ENCODE peak calls at places on chromosomes 5 and 9, in seven cellular contexts. One of them, this sample, is unnamed.

GRCh38 chr5:125140855-125141254 is 394.4 kb upstream of the ZNF608 start:
- DNase-seq in HS-27A: no peak
- DNase-seq in A549: peak; percentile 49
- DNase-seq in endothelial cell: no peak
- DNase-seq in small intestine: peak; percentile 24
- DNase-seq in NCI-H1105: no peak
- DNase-seq in posterior cingulate gyrus: no peak
- DNase-seq in this sample: no peak

GRCh38 chr5:157748740-157749461 is 5.4 kb downstream of the LSM11 start:
- DNase-seq in small intestine: no peak
- DNase-seq in NCI-H1105: no peak
- DNase-seq in A549: peak; percentile 20
- DNase-seq in endothelial cell: no peak
- DNase-seq in HS-27A: peak; percentile 33
- DNase-seq in posterior cingulate gyrus: no peak
- DNase-seq in this sample: peak; percentile 52

GRCh38 chr5:52983731-52984620 is 5.2 kb upstream of the ITGA2 start:
- DNase-seq in A549: no peak
- DNase-seq in small intestine: no peak
- DNase-seq in posterior cingulate gyrus: no peak
- DNase-seq in HS-27A: no peak
- DNase-seq in NCI-H1105: no peak
- DNase-seq in endothelial cell: no peak
- DNase-seq in this sample: no peak

GRCh38 chr9:112854657-112855056 is 36.0 kb downstream of the SLC46A2 start:
- DNase-seq in A549: no peak
- DNase-seq in small intestine: no peak
- DNase-seq in endothelial cell: no peak
- DNase-seq in HS-27A: no peak
- DNase-seq in NCI-H1105: no peak
- DNase-seq in posterior cingulate gyrus: peak; percentile 85
- DNase-seq in this sample: no peak

GRCh38 chr5:176769911-176770310 is 40.4 kb upstream of the UNC5A start:
- DNase-seq in A549: no peak
- DNase-seq in NCI-H1105: no peak
- DNase-seq in endothelial cell: no peak
- DNase-seq in HS-27A: no peak
- DNase-seq in posterior cingulate gyrus: peak; percentile 84
- DNase-seq in small intestine: no peak
- DNase-seq in this sample: no peak

GRCh38 chr5:39209924-39210323 is 9.4 kb downstream of the FYB1 start:
- DNase-seq in small intestine: peak; percentile 66
- DNase-seq in posterior cingulate gyrus: peak; percentile 64
- DNase-seq in endothelial cell: no peak
- DNase-seq in A549: no peak
- DNase-seq in NCI-H1105: no peak
- DNase-seq in HS-27A: no peak
- DNase-seq in this sample: no peak

GRCh38 chr5:122120957-122121356 is 8.4 kb upstream of the ZNF474 start:
- DNase-seq in posterior cingulate gyrus: no peak
- DNase-seq in endothelial cell: no peak
- DNase-seq in small intestine: no peak
- DNase-seq in A549: peak; percentile 4
- DNase-seq in HS-27A: no peak
- DNase-seq in NCI-H1105: no peak
- DNase-seq in this sample: no peak

GRCh38 chr5:90379652-90380051 is 29.9 kb downstream of the CETN3 start:
- DNase-seq in A549: no peak
- DNase-seq in small intestine: peak; percentile 54
- DNase-seq in endothelial cell: no peak
- DNase-seq in posterior cingulate gyrus: no peak
- DNase-seq in NCI-H1105: no peak
- DNase-seq in HS-27A: no peak
- DNase-seq in this sample: no peak

GRCh38 chr5:55868846-55869245 is 17.7 kb downstream of the IL31RA start:
- DNase-seq in posterior cingulate gyrus: no peak
- DNase-seq in HS-27A: peak; percentile 64
- DNase-seq in small intestine: no peak
- DNase-seq in endothelial cell: no peak
- DNase-seq in A549: peak; percentile 91
- DNase-seq in NCI-H1105: no peak
- DNase-seq in this sample: peak; percentile 72

GRCh38 chr5:59034498-59035186 is 451.8 kb downstream of the RAB3C start:
- DNase-seq in small intestine: peak; percentile 37
- DNase-seq in A549: peak; percentile 81
- DNase-seq in NCI-H1105: no peak
- DNase-seq in endothelial cell: no peak
- DNase-seq in posterior cingulate gyrus: no peak
- DNase-seq in HS-27A: no peak
- DNase-seq in this sample: no peak

GRCh38 chr9:101063192-101063591 is 34.7 kb downstream of the PLPPR1 start:
- DNase-seq in posterior cingulate gyrus: no peak
- DNase-seq in endothelial cell: no peak
- DNase-seq in HS-27A: no peak
- DNase-seq in small intestine: no peak
- DNase-seq in NCI-H1105: no peak
- DNase-seq in A549: no peak
- DNase-seq in this sample: no peak

GRCh38 chr5:175216991-175217390 is 227.0 kb downstream of the DRD1 start:
- DNase-seq in endothelial cell: no peak
- DNase-seq in NCI-H1105: no peak
- DNase-seq in HS-27A: no peak
- DNase-seq in small intestine: no peak
- DNase-seq in posterior cingulate gyrus: no peak
- DNase-seq in A549: no peak
- DNase-seq in this sample: no peak

GRCh38 chr5:17005087-17005828 is 69.2 kb upstream of the MYO10 start:
- DNase-seq in A549: no peak
- DNase-seq in posterior cingulate gyrus: no peak
- DNase-seq in HS-27A: no peak
- DNase-seq in NCI-H1105: no peak
- DNase-seq in endothelial cell: no peak
- DNase-seq in small intestine: no peak
- DNase-seq in this sample: no peak

GRCh38 chr9:34809504-34810186 is 99.7 kb upstream of the CCL21 start:
- DNase-seq in small intestine: no peak
- DNase-seq in NCI-H1105: no peak
- DNase-seq in A549: peak; percentile 8
- DNase-seq in endothelial cell: peak; percentile 48
- DNase-seq in posterior cingulate gyrus: no peak
- DNase-seq in HS-27A: no peak
- DNase-seq in this sample: no peak

GRCh38 chr5:57276353-57276752 is 102.5 kb downstream of the GPBP1 start:
- DNase-seq in NCI-H1105: no peak
- DNase-seq in HS-27A: no peak
- DNase-seq in endothelial cell: no peak
- DNase-seq in small intestine: no peak
- DNase-seq in A549: no peak
- DNase-seq in posterior cingulate gyrus: no peak
- DNase-seq in this sample: no peak

GRCh38 chr5:177449140-177450061 is 2.8 kb downstream of the PRR7 start:
- DNase-seq in NCI-H1105: no peak
- DNase-seq in posterior cingulate gyrus: no peak
- DNase-seq in endothelial cell: no peak
- DNase-seq in small intestine: no peak
- DNase-seq in HS-27A: no peak
- DNase-seq in A549: no peak
- DNase-seq in this sample: no peak

GRCh38 chr5:68587181-68587580 is 371.6 kb downstream of the PIK3R1 start:
- DNase-seq in HS-27A: no peak
- DNase-seq in NCI-H1105: no peak
- DNase-seq in posterior cingulate gyrus: no peak
- DNase-seq in A549: no peak
- DNase-seq in small intestine: no peak
- DNase-seq in endothelial cell: no peak
- DNase-seq in this sample: no peak

GRCh38 chr5:160310140-160310909 is 2.0 kb downstream of the CCNJL start:
- DNase-seq in A549: no peak
- DNase-seq in small intestine: no peak
- DNase-seq in posterior cingulate gyrus: no peak
- DNase-seq in NCI-H1105: no peak
- DNase-seq in endothelial cell: no peak
- DNase-seq in HS-27A: no peak
- DNase-seq in this sample: no peak

GRCh38 chr5:116068028-116068632 is 16.7 kb upstream of the COMMD10 start:
- DNase-seq in small intestine: peak; percentile 55
- DNase-seq in NCI-H1105: peak; percentile 4
- DNase-seq in endothelial cell: peak; percentile 20
- DNase-seq in posterior cingulate gyrus: no peak
- DNase-seq in A549: peak; percentile 60
- DNase-seq in HS-27A: peak; percentile 3
- DNase-seq in this sample: no peak

GRCh38 chr9:127194881-127195713 is 69.5 kb upstream of the GARNL3 start:
- DNase-seq in small intestine: peak; percentile 76
- DNase-seq in posterior cingulate gyrus: peak; percentile 59
- DNase-seq in endothelial cell: no peak
- DNase-seq in HS-27A: peak; percentile 65
- DNase-seq in A549: peak; percentile 77
- DNase-seq in NCI-H1105: no peak
- DNase-seq in this sample: no peak

GRCh38 chr5:67900515-67900914 is 315.0 kb upstream of the PIK3R1 start:
- DNase-seq in NCI-H1105: no peak
- DNase-seq in endothelial cell: no peak
- DNase-seq in HS-27A: no peak
- DNase-seq in posterior cingulate gyrus: no peak
- DNase-seq in A549: no peak
- DNase-seq in small intestine: no peak
- DNase-seq in this sample: no peak

GRCh38 chr9:134320916-134321570 is 5.2 kb upstream of the RXRA start:
- DNase-seq in NCI-H1105: no peak
- DNase-seq in posterior cingulate gyrus: peak; percentile 85
- DNase-seq in endothelial cell: no peak
- DNase-seq in A549: no peak
- DNase-seq in HS-27A: no peak
- DNase-seq in small intestine: peak; percentile 42
- DNase-seq in this sample: no peak

GRCh38 chr5:399296-400281 is 43.4 kb upstream of the EXOC3 start:
- DNase-seq in posterior cingulate gyrus: peak; percentile 86
- DNase-seq in HS-27A: peak; percentile 69
- DNase-seq in small intestine: peak; percentile 31
- DNase-seq in endothelial cell: peak; percentile 93
- DNase-seq in A549: peak; percentile 47
- DNase-seq in NCI-H1105: peak; percentile 98
- DNase-seq in this sample: no peak

GRCh38 chr5:5221731-5222130 is 81.6 kb downstream of the ADAMTS16 start:
- DNase-seq in NCI-H1105: no peak
- DNase-seq in endothelial cell: no peak
- DNase-seq in posterior cingulate gyrus: no peak
- DNase-seq in small intestine: no peak
- DNase-seq in HS-27A: peak; percentile 74
- DNase-seq in A549: no peak
- DNase-seq in this sample: peak; percentile 38